ENCODE peak calls at places on chromosomes 5 and 9, in four cellular contexts. U is aorta, O is ovary, G is HCT116. X is an unnamed sample.
A peak's percentile ranks its signal among the peaks of the same experiment; 100 is the strongest.

GRCh38 chr9:2262809-2263510 is 247.8 kb downstream of the SMARCA2 start:
- DNase-seq in U (no peak), O (no peak), G (no peak), X (no peak)

GRCh38 chr5:102802704-102803458 is 47.8 kb downstream of the PAM start:
- DNase-seq in U (no peak), O (no peak), G (no peak), X (no peak)

GRCh38 chr5:146076455-146076854 is 28.9 kb downstream of the PLAC8L1 start:
- DNase-seq in U (no peak), O (no peak), G (no peak), X (no peak)

GRCh38 chr9:127424669-127424986 is 446 bp downstream of the ZNF79 start:
- DNase-seq in U (no peak), O (no peak), G (no peak), X (no peak)

GRCh38 chr9:22010881-22011625 is 1.9 kb upstream of the CDKN2B start:
- DNase-seq in U (peak; percentile 45), O (peak; percentile 57), G (no peak), X (no peak)

GRCh38 chr5:9479361-9479760 is 66.5 kb downstream of the SEMA5A start:
- DNase-seq in U (no peak), O (no peak), G (no peak), X (no peak)

GRCh38 chr5:131536211-131536826 is 98.7 kb downstream of the RAPGEF6 start:
- DNase-seq in U (no peak), O (no peak), G (no peak), X (no peak)

GRCh38 chr9:16680965-16681658 is 189.4 kb downstream of the BNC2 start:
- DNase-seq in U (no peak), O (no peak), G (no peak), X (no peak)

GRCh38 chr5:132751971-132752580 is 4.8 kb downstream of the CCNI2 start:
- DNase-seq in U (no peak), O (no peak), G (no peak), X (no peak)

GRCh38 chr5:180209137-180209581 is at the start of gene RASGEF1C:
- DNase-seq in U (peak; percentile 63), O (peak; percentile 77), G (peak; percentile 19), X (peak; percentile 41)

GRCh38 chr5:175690586-175690985 is 32.7 kb downstream of the HRH2 start:
- DNase-seq in U (peak; percentile 17), O (no peak), G (no peak), X (no peak)

GRCh38 chr5:174176511-174176910 is 131.0 kb downstream of the NSG2 start:
- DNase-seq in U (no peak), O (no peak), G (no peak), X (no peak)

GRCh38 chr5:80703747-80704146 is 49.0 kb upstream of the DHFR start:
- DNase-seq in U (no peak), O (no peak), G (no peak), X (no peak)

GRCh38 chr5:150637245-150638052 is 3.0 kb upstream of the SYNPO start:
- DNase-seq in U (no peak), O (peak; percentile 57), G (no peak), X (no peak)

GRCh38 chr5:121489972-121490371 is 361.7 kb upstream of the FTMT start:
- DNase-seq in U (no peak), O (no peak), G (no peak), X (no peak)

GRCh38 chr9:5446451-5447236 is 3.7 kb upstream of the CD274 start:
- DNase-seq in U (no peak), O (no peak), G (no peak), X (no peak)

GRCh38 chr5:36403601-36404311 is 102.1 kb upstream of the RANBP3L start:
- DNase-seq in U (peak; percentile 68), O (peak; percentile 68), G (no peak), X (no peak)

GRCh38 chr5:147481857-147482256 is 28.0 kb downstream of the DPYSL3 start:
- DNase-seq in U (no peak), O (no peak), G (no peak), X (no peak)

GRCh38 chr5:93162201-93162654 is 418.8 kb downstream of the NR2F1-AS1 start:
- DNase-seq in U (no peak), O (no peak), G (peak; percentile 84), X (no peak)

GRCh38 chr5:147966829-147967228 is 60.5 kb upstream of the C5orf46 start:
- DNase-seq in U (no peak), O (no peak), G (no peak), X (no peak)

GRCh38 chr5:16313761-16314160 is 134.2 kb upstream of the MARCHF11 start:
- DNase-seq in U (no peak), O (no peak), G (no peak), X (no peak)

GRCh38 chr5:113152053-113152452 is 175.5 kb downstream of the DCP2 start:
- DNase-seq in U (no peak), O (no peak), G (no peak), X (no peak)

GRCh38 chr5:157442989-157443619 is 16.9 kb upstream of the NIPAL4 start:
- DNase-seq in U (no peak), O (no peak), G (no peak), X (no peak)

GRCh38 chr5:35853652-35854051 is 3.0 kb upstream of the IL7R start:
- DNase-seq in U (peak; percentile 53), O (peak; percentile 31), G (no peak), X (no peak)

GRCh38 chr5:146620663-146621051 is 104.7 kb upstream of the GPR151 start:
- DNase-seq in U (no peak), O (no peak), G (no peak), X (no peak)

GRCh38 chr5:117230375-117230774 is 655.8 kb upstream of the SEMA6A start:
- DNase-seq in U (no peak), O (no peak), G (no peak), X (no peak)

GRCh38 chr5:72328172-72328571 is 8.0 kb downstream of the PTCD2 start:
- DNase-seq in U (peak; percentile 52), O (no peak), G (no peak), X (no peak)

GRCh38 chr5:174323878-174324281 is 278.4 kb downstream of the NSG2 start:
- DNase-seq in U (no peak), O (no peak), G (peak; percentile 72), X (peak; percentile 58)

GRCh38 chr5:178289438-178289837 is 56.8 kb upstream of the PHYKPL start:
- DNase-seq in U (peak; percentile 20), O (no peak), G (no peak), X (no peak)

GRCh38 chr5:41447761-41448510 is 62.5 kb downstream of the PLCXD3 start:
- DNase-seq in U (no peak), O (no peak), G (no peak), X (no peak)

GRCh38 chr5:83720805-83721431 is at the start of gene HAPLN1:
- DNase-seq in U (no peak), O (no peak), G (no peak), X (no peak)

GRCh38 chr9:16030513-16031185 is 477.8 kb downstream of the CCDC171 start:
- DNase-seq in U (no peak), O (no peak), G (peak; percentile 84), X (no peak)

GRCh38 chr5:76716456-76717157 is 681 bp downstream of the F2R start:
- DNase-seq in U (no peak), O (no peak), G (no peak), X (no peak)

GRCh38 chr9:93207860-93208734 is 24.2 kb downstream of the WNK2 start:
- DNase-seq in U (peak; percentile 33), O (no peak), G (no peak), X (no peak)

GRCh38 chr9:93206576-93207155 is 22.7 kb downstream of the WNK2 start:
- DNase-seq in U (peak; percentile 33), O (no peak), G (no peak), X (no peak)

GRCh38 chr9:93209097-93209496 is 25.2 kb downstream of the WNK2 start:
- DNase-seq in U (no peak), O (no peak), G (no peak), X (no peak)

GRCh38 chr9:93205896-93206575 is 22.1 kb downstream of the WNK2 start:
- DNase-seq in U (no peak), O (no peak), G (no peak), X (no peak)

DNA sequence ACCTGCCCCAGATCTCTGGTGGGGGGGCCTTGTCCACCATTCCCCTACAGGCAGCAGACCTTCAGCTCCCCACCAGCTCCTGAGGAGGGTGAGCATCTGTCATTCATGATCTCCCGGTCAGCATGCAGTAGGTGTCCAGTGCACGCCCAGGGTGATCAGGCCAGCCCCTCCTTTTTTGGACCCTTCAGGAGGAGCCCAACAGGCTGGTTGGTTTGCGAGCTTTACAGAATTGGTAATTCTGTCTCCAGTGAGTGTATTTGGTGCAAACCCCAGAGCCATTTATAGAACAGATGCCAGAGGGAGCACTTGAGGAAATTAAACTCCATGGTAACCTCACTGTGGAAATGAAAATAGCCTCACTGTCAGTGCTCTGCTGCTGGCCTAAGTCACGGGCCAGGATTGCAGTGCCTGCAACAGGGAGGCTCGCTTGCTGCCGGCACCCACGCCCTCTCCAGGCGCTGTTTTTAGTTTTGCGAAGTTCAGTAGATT is 23.4 kb downstream of the WNK2 start:
- DNase-seq in U (peak; percentile 80), O (peak; percentile 64), G (no peak), X (no peak)
- H3K4me1 ChIP-seq in U (peaks cover 4% of the 10 kb centered on the region), O (peaks cover 5% of the 10 kb centered on the region), G (no peaks in the 10 kb centered on the region), X (peaks cover 1% of the 10 kb centered on the region)

DNA sequence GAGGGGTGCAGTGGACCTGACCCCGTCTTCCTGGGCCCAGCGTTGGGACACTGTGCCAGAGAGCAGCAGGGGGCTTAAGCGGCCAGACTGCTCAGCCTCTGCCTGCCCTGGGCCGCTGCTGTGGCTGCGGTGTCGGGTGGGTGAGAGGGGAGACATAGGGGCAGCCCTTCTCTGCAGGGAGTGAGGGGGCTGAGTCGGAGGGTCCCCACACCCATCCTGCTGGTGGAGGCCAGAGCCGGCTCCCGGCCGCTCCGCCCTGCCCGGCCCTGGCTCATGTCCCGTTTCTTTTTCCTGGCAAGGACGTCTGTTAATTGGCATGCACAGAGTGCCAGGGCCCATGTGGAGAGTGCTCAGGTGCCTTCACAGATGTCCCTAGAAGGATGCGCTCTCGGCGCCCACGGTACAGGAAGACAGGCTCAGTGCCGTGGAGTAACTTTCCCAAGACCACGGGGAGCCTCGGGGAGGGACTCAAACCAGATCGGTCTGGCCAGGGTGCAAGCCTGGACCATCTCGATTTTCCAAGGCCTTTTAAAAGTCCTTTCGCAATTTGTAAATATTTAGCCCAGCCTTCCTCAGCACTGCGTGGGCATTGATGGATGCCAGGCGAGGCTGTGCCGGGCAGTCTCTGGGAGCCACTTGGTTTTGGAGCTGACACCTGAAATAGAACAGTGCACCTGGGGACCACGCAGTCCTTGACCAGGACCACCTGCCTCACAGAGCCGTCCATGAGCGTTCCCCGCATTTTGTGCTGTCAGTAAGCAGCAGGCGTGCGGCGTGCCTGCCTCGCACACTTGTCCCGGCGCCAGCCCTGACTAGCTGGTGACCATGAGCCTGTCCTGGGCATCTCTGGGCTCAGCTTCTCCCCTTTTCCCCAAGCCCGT is 60.9 kb downstream of the RXRA start:
- DNase-seq in U (no peak), O (no peak), G (no peak), X (no peak)
- H3K4me1 ChIP-seq in U (no peaks in the 10 kb centered on the region), O (peaks cover 36% of the 10 kb centered on the region), G (peaks cover 33% of the 10 kb centered on the region), X (no peaks in the 10 kb centered on the region)

GRCh38 chr9:34991833-34992375 is 2.4 kb downstream of the DNAJB5 start:
- DNase-seq in U (no peak), O (no peak), G (peak; percentile 52), X (no peak)

GRCh38 chr9:34992376-34992951 is 2.9 kb downstream of the DNAJB5 start:
- DNase-seq in U (peak; percentile 85), O (peak; percentile 57), G (peak; percentile 22), X (no peak)

GRCh38 chr9:34994429-34995287 is 5.1 kb downstream of the DNAJB5 start:
- DNase-seq in U (no peak), O (no peak), G (peak; percentile 29), X (no peak)

GRCh38 chr9:34995288-34996060 is 5.9 kb downstream of the DNAJB5 start:
- DNase-seq in U (no peak), O (no peak), G (no peak), X (no peak)

GRCh38 chr9:34993502-34994428 is 4.2 kb downstream of the DNAJB5 start:
- DNase-seq in U (peak; percentile 92), O (peak; percentile 77), G (no peak), X (no peak)
- H3K4me1 ChIP-seq in U (no peaks in the 10 kb centered on the region), O (peaks cover 16% of the 10 kb centered on the region), G (peaks cover 57% of the 10 kb centered on the region), X (peaks cover 14% of the 10 kb centered on the region)

GRCh38 chr9:130199605-130200004 is 27.4 kb downstream of the NCS1 start:
- DNase-seq in U (no peak), O (no peak), G (no peak), X (no peak)
- H3K4me1 ChIP-seq in U (no peaks in the 10 kb centered on the region), O (peaks cover 7% of the 10 kb centered on the region), G (no peaks in the 10 kb centered on the region), X (peaks cover 2% of the 10 kb centered on the region)

X was measured in iPS DF 6.9.